ENCODE peak calls at places on chromosomes 16 and 17, in four cellular contexts. N is WTC11, W is K562, K is H1. J is an unnamed sample.

GRCh38 chr16:17417740-17418139 is 53.0 kb downstream of the XYLT1 start:
- DNase-seq in N (no peak), W (no peak), K (no peak), J (no peak)

GRCh38 chr17:79942591-79943353 is 92.9 kb downstream of the TBC1D16 start:
- DNase-seq in N (peak; percentile 7), W (no peak), K (no peak), J (no peak)

GRCh38 chr17:32847977-32848376 is 28.9 kb downstream of the MYO1D start:
- DNase-seq in N (no peak), W (no peak), K (no peak), J (no peak)

GRCh38 chr17:77783991-77784820 is 174.3 kb upstream of the TNRC6C start:
- DNase-seq in N (no peak), W (no peak), K (no peak), J (no peak)

GRCh38 chr17:82444284-82444893 is 6.2 kb downstream of the CYBC1 start:
- DNase-seq in N (no peak), W (no peak), K (no peak), J (peak; percentile 28)

GRCh38 chr16:12096162-12096781 is 119.7 kb downstream of the SNX29 start:
- DNase-seq in N (no peak), W (no peak), K (no peak), J (no peak)

GRCh38 chr17:81400154-81400938 is 5.1 kb downstream of the BAHCC1 start:
- DNase-seq in N (peak; percentile 63), W (peak; percentile 70), K (no peak), J (no peak)

GRCh38 chr17:27466376-27466747 is 10.1 kb downstream of the KSR1 start:
- DNase-seq in N (no peak), W (no peak), K (no peak), J (no peak)

GRCh38 chr17:50664788-50665458 is 30.2 kb downstream of the ABCC3 start:
- DNase-seq in N (no peak), W (peak; percentile 74), K (no peak), J (no peak)

GRCh38 chr16:85323230-85323960 is 211.1 kb upstream of the CIBAR2 start:
- DNase-seq in N (no peak), W (no peak), K (no peak), J (no peak)

GRCh38 chr17:77707546-77707945 is 251.0 kb upstream of the TNRC6C start:
- DNase-seq in N (no peak), W (no peak), K (no peak), J (no peak)

GRCh38 chr17:51259574-51260236 is at the start of gene MBTD1:
- DNase-seq in N (peak; percentile 94), W (peak; percentile 97), K (peak; percentile 84), J (peak; percentile 100)

GRCh38 chr17:43349142-43349541 is 49.7 kb upstream of the ARL4D start:
- DNase-seq in N (no peak), W (peak; percentile 6), K (no peak), J (no peak)

GRCh38 chr16:56198044-56198754 is 6.9 kb downstream of the GNAO1 start:
- DNase-seq in N (no peak), W (no peak), K (no peak), J (no peak)

GRCh38 chr17:78341559-78342437 is 18.1 kb downstream of the SOCS3 start:
- DNase-seq in N (peak; percentile 75), W (peak; percentile 57), K (no peak), J (peak; percentile 97)

GRCh38 chr16:50797456-50797855 is 55.6 kb downstream of the CYLD start:
- DNase-seq in N (no peak), W (no peak), K (no peak), J (no peak)

GRCh38 chr17:33112763-33113162 is 121.1 kb downstream of the SPACA3 start:
- DNase-seq in N (no peak), W (no peak), K (no peak), J (no peak)

GRCh38 chr16:13999895-14000425 is 71.2 kb upstream of the MRTFB start:
- DNase-seq in N (no peak), W (peak; percentile 74), K (no peak), J (no peak)

GRCh38 chr16:13996778-13997288 is 74.3 kb upstream of the MRTFB start:
- DNase-seq in N (no peak), W (no peak), K (no peak), J (no peak)

GRCh38 chr16:13999071-13999894 is 71.8 kb upstream of the MRTFB start:
- DNase-seq in N (no peak), W (peak; percentile 55), K (no peak), J (no peak)

GRCh38 chr16:13997526-13997925 is 73.6 kb upstream of the MRTFB start:
- DNase-seq in N (no peak), W (peak; percentile 42), K (no peak), J (no peak)

DNA sequence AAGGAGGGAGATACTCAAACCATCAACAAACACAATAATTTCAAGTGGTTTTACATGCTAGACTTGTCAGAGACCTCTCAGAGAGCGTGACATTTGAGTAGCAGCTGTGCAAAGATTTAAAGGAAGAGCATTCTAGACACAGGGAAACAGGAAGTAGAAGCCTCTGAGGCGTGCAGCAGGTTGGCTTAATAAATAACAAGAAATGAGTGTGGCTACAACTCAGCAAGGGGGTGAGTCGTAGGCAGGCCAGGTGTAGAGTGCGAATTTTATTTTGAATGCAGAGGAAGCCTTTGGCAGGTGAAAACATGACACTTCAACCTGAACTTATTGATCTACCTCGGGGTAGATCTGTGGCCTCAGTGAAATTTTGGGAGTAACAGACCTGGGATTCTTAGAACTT is 73.2 kb upstream of the MRTFB start:
- DNase-seq in N (no peak), W (no peak), K (no peak), J (no peak)
- TF ChIP-seq TEAD4 in N (no peak), W (no peak), K (no peak), J (no peak)

GRCh38 chr16:69424935-69425784 is 741 bp downstream of the CYB5B start:
- DNase-seq in N (no peak), W (no peak), K (no peak), J (peak; percentile 28)
- TF ChIP-seq TEAD4 in N (no peak), W (no peak), K (no peak), J (no peak)

DNA sequence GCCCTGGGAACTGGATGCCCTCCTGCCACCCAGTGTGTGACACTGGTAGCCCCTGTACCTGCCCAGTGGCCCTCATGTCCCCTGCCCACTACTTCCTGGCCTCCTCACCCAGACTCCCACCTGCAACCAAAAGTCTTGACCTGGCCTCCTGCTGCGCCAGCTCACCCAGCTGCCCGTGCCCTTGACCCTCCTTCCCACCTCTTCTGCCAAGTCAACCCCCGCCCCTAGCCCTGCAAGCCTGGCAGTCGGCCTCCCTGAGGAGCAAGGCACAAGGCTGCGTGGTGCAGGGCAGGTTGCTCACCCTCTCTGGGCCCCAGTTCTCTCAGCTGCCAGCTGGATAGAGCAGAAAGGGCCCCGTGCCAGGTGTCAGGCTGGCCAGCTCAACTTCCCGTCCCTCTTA is 12.3 kb upstream of the FAM83G start:
- DNase-seq in N (no peak), W (no peak), K (no peak), J (no peak)
- TF ChIP-seq TEAD4 in N (no peak), W (no peak), K (no peak), J (no peak)

GRCh38 chr16:2664522-2665096 is 17.7 kb upstream of the KCTD5 start:
- DNase-seq in N (no peak), W (no peak), K (no peak), J (no peak)
- TF ChIP-seq TEAD4 in N (no peak), W (no peak), K (no peak), J (no peak)

GRCh38 chr16:27819356-27819755 is 244.2 kb downstream of the GSG1L start:
- DNase-seq in N (no peak), W (no peak), K (no peak), J (no peak)
- TF ChIP-seq TEAD4 in N (no peak), W (no peak), K (no peak), J (no peak)

DNA sequence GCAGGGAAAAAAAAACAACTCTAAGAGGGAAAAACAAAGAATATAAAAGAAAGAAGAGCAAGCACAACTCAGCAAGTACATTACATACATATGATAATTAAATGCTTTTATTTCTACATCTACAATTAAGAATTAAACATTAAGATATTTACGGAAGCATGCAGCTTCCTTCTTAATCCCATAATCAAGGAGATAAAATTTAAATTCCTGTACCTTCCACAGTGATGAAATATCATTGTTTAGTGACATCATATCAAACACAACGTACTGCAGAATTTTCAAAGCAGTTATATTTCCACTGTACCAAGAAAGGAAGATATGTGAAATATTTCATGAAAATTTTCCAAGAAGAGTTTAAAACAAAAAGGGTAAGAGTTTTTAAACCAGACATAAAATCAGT is 26.0 kb downstream of the KANSL1 start:
- DNase-seq in N (no peak), W (no peak), K (no peak), J (no peak)
- TF ChIP-seq TEAD4 in N (no peak), W (no peak), K (no peak), J (no peak)

GRCh38 chr17:68289936-68290267 is 1.0 kb downstream of the SLC16A6 start:
- DNase-seq in N (no peak), W (no peak), K (no peak), J (no peak)
- TF ChIP-seq TEAD4 in N (no peak), W (no peak), K (no peak), J (no peak)

J was measured in SK-N-SH.